ENCODE peak calls at places on chromosomes 12 and 14, in six cellular contexts. N, X, P, T, I and F are unnamed samples.

GRCh38 chr12:86148612-86149011 is 107.6 kb downstream of the MGAT4C start:
- DNase-seq in N (no peak), X (no peak), P (no peak), T (no peak), I (no peak), F (no peak)

GRCh38 chr14:76280221-76280620 is 95.7 kb upstream of the ESRRB start:
- DNase-seq in N (no peak), X (no peak), P (no peak), T (no peak), I (no peak), F (no peak)

GRCh38 chr12:75086086-75087038 is 123.3 kb downstream of the KCNC2 start:
- DNase-seq in N (no peak), X (no peak), P (no peak), T (no peak), I (no peak), F (no peak)

GRCh38 chr14:34013714-34014055 is 62.8 kb upstream of the EGLN3 start:
- DNase-seq in N (no peak), X (no peak), P (no peak), T (no peak), I (no peak), F (no peak)

GRCh38 chr14:26941521-26941920 is 343.7 kb upstream of the NOVA1 start:
- DNase-seq in N (no peak), X (no peak), P (no peak), T (no peak), I (no peak), F (no peak)

GRCh38 chr12:112858776-112859175 is 48.0 kb upstream of the OAS1 start:
- DNase-seq in N (no peak), X (no peak), P (no peak), T (no peak), I (no peak), F (no peak)

GRCh38 chr12:81080431-81080983 is 2.6 kb downstream of the ACSS3 start:
- DNase-seq in N (no peak), X (no peak), P (no peak), T (no peak), I (no peak), F (no peak)

GRCh38 chr14:60175255-60175902 is 10.2 kb upstream of the DHRS7 start:
- DNase-seq in N (no peak), X (no peak), P (no peak), T (no peak), I (no peak), F (no peak)

GRCh38 chr12:112963227-112963861 is 15.0 kb upstream of the OAS2 start:
- DNase-seq in N (no peak), X (no peak), P (no peak), T (no peak), I (no peak), F (no peak)

GRCh38 chr12:109500406-109501185 is 23.2 kb downstream of the UBE3B start:
- DNase-seq in N (no peak), X (no peak), P (no peak), T (no peak), I (no peak), F (no peak)

GRCh38 chr14:100615736-100616695 is 28.8 kb upstream of the BEGAIN start:
- DNase-seq in N (no peak), X (no peak), P (no peak), T (no peak), I (no peak), F (no peak)

GRCh38 chr12:25458047-25458552 is 95.0 kb downstream of the LMNTD1 start:
- DNase-seq in N (no peak), X (no peak), P (no peak), T (no peak), I (peak; percentile 7), F (no peak)

GRCh38 chr12:101967506-101967905 is 90.1 kb downstream of the DRAM1 start:
- DNase-seq in N (peak; percentile 8), X (no peak), P (no peak), T (no peak), I (no peak), F (no peak)

GRCh38 chr14:69672372-69672771 is 61.0 kb downstream of the SUSD6 start:
- DNase-seq in N (no peak), X (no peak), P (no peak), T (no peak), I (no peak), F (no peak)

GRCh38 chr12:47078086-47078395 is 1.4 kb upstream of the PCED1B start:
- DNase-seq in N (no peak), X (no peak), P (no peak), T (no peak), I (no peak), F (no peak)

GRCh38 chr12:47079365-47079893 is at the start of gene PCED1B:
- DNase-seq in N (no peak), X (peak; percentile 32), P (no peak), T (peak; percentile 41), I (peak; percentile 8), F (no peak)

GRCh38 chr12:47079894-47080724 is at the start of gene AMIGO2:
- DNase-seq in N (no peak), X (no peak), P (no peak), T (peak; percentile 59), I (no peak), F (no peak)

GRCh38 chr12:47077206-47078085 is 2.0 kb upstream of the PCED1B start:
- DNase-seq in N (no peak), X (no peak), P (no peak), T (no peak), I (no peak), F (no peak)

GRCh38 chr12:47078733-47079364 is 572 bp upstream of the PCED1B start:
- DNase-seq in N (no peak), X (no peak), P (no peak), T (peak; percentile 10), I (no peak), F (no peak)
- TF ChIP-seq POLR2AphosphoS5 in N (no peak), X (no peak), P (no peak), T (no peak), I (no peak), F (no peak)

GRCh38 chr12:68402422-68402821 is 70.3 kb upstream of the MDM1 start:
- DNase-seq in N (no peak), X (no peak), P (no peak), T (no peak), I (no peak), F (no peak)

GRCh38 chr12:68403296-68403695 is 71.1 kb upstream of the MDM1 start:
- DNase-seq in N (no peak), X (no peak), P (no peak), T (no peak), I (no peak), F (no peak)

GRCh38 chr12:68405292-68405900 is 73.2 kb upstream of the MDM1 start:
- DNase-seq in N (no peak), X (no peak), P (no peak), T (no peak), I (no peak), F (no peak)

GRCh38 chr12:68403711-68404110 is 71.5 kb upstream of the MDM1 start:
- DNase-seq in N (no peak), X (no peak), P (no peak), T (no peak), I (no peak), F (no peak)

DNA sequence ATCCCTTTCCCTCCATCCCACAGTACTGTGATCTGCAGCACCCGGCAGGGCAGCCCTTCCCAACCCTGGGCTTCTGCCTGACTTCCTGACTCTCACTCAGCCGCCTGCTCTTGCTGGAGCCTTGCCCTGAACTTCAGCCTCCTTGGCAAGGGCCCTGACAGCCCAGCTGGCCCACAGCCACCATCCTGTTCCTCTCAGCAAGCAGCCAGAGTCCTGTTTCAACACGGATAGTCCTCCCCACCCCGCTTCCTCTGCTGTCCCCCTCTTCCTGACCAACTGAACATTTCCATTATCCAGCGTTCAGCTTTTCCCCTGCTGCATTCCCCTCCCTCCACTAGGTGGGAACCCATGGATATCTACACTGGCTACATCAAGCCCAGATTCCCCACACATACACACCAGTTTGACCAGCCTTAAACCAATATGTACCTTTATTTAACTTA is 74.0 kb upstream of the MDM1 start:
- DNase-seq in N (no peak), X (no peak), P (no peak), T (peak; percentile 12), I (peak; percentile 10), F (no peak)
- TF ChIP-seq TAF1 in N (no peak), X (no peak), P (no peak), T (no peak), I (no peak), F (no peak)

DNA sequence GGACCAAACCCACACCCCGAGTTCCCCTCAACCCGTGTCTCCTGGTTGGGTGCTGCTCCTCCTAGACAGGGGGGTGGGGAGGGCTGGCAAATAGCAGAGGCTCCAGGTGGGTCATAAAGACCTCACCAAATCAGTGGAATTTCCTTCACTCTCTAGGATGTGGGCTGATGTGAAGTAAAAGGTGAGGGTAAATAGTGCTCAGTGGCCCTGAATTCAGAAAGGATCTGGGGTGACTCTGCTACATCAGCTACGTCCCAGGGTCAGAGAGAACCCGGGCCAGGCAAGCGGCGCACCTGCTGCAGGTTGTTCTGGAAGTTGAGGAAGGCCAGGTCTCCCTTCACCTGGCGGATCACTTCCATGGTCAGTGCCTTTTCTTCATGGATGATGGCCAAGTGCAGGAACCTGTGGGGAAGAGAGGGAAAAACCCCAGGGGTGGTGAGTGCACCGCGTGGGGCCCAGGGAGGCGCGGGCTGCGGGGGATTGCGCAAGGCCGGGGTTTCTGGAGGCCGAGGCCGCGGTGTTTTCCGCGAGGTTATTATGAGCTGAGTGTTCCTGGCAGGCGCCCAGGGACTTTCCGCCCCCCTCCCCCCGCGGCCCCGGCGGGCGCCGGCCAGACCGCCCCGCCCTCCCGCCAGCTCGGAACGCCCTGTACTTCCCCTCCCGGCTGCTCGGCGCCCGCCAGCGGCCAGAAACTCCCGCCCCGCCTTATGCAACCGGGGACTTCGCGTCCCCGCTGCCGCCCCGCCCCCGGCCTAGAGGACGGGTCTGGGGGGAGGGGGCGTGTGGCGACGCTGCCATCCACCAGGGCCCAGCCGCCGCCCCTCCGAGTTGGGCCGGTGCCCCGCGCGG is 928 bp downstream of the NFKBIA start:
- DNase-seq in N (no peak), X (peak; percentile 80), P (no peak), T (peak; percentile 88), I (peak; percentile 98), F (peak; percentile 79)
- TF ChIP-seq POLR2A in N (peak; percentile 75), X (peak; percentile 81), P (no peak), T (no peak), I (no peak), F (no peak)

GRCh38 chr12:93982847-93983315 is 165.5 kb upstream of the PLXNC1 start:
- DNase-seq in N (no peak), X (no peak), P (no peak), T (no peak), I (no peak), F (no peak)

GRCh38 chr12:93974252-93974651 is 174.1 kb upstream of the PLXNC1 start:
- DNase-seq in N (no peak), X (no peak), P (no peak), T (no peak), I (no peak), F (no peak)

GRCh38 chr12:93979189-93979588 is 169.2 kb upstream of the PLXNC1 start:
- DNase-seq in N (peak; percentile 8), X (no peak), P (no peak), T (no peak), I (no peak), F (no peak)

GRCh38 chr12:93976024-93976423 is 172.4 kb upstream of the PLXNC1 start:
- DNase-seq in N (no peak), X (no peak), P (no peak), T (no peak), I (no peak), F (no peak)

DNA sequence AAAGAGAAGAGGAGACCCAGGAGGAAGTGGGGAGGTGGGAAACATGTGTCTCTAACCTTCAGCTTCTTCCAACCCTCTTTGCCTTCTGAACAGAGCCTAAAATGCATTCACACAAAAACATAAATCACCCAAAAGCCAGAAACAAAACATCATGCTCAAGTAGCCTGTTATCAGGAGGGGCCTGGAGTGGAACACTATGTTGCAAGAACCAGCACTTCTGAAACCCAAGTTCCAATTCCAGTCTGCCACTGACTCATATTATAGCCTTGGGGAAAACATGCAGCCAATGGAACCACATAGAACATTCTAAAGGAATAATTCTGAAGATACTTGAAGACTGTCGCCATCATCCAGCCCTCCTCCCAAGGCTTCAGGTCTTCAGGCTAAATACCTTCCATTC is 169.8 kb upstream of the PLXNC1 start:
- DNase-seq in N (no peak), X (no peak), P (no peak), T (no peak), I (no peak), F (no peak)
- TF ChIP-seq POLR2AphosphoS5 in N (no peak), X (no peak), P (no peak), T (no peak), I (no peak), F (no peak)